ENCODE peak calls at places on chromosomes 11 and 22, in seven cellular contexts. D is ovary; H is stromal cell of bone marrow; V is GM04504; F is activated naive CD8-positive, alpha-beta T cell treated with anti-CD3 and anti-CD28 coated beads, Interleukin-2, amount 10 ng/mL, durations not matched to agents 7 days and 5 days; X is memory B cell; G is stimulated activated CD4-positive, alpha-beta T cell treated with anti-CD3 and anti-CD28 coated beads, Interleukin-2, amount 100 ng/mL, for 24 hours. B is an unnamed sample.

GRCh38 chr22:39518124-39518786 is 2.1 kb upstream of the ATF4 start:
- DNase-seq in D (no peak), H (no peak), V (no peak), F (no peak), X (no peak), G (no peak), B (no peak)

GRCh38 chr11:85685131-85685819 is 720 bp downstream of the CCDC89 start:
- DNase-seq in D (peak), H (no peak), V (no peak), F (no peak), X (no peak), G (no peak), B (no peak)

GRCh38 chr11:70034740-70035365 is 43.3 kb upstream of the ANO1 start:
- DNase-seq in D (no peak), H (no peak), V (no peak), F (no peak), X (no peak), G (no peak), B (no peak)

GRCh38 chr11:2535673-2536439 is 91.0 kb downstream of the KCNQ1 start:
- DNase-seq in D (peak), H (no peak), V (no peak), F (peak), X (no peak), G (no peak), B (no peak)

GRCh38 chr22:41048791-41049717 is 43.3 kb upstream of the EP300 start:
- DNase-seq in D (peak), H (peak), V (peak), F (no peak), X (no peak), G (no peak), B (peak)

GRCh38 chr22:46797355-46797754 is 34.9 kb downstream of the TBC1D22A start:
- DNase-seq in D (no peak), H (no peak), V (no peak), F (no peak), X (no peak), G (no peak), B (no peak)

GRCh38 chr22:27299181-27300085 is 502.1 kb downstream of the MN1 start:
- DNase-seq in D (peak), H (no peak), V (no peak), F (no peak), X (no peak), G (no peak), B (peak)

GRCh38 chr22:49975543-49976389 is 15.2 kb downstream of the PIM3 start:
- DNase-seq in D (no peak), H (no peak), V (no peak), F (peak), X (peak), G (peak), B (no peak)

GRCh38 chr11:130872961-130873360 is 43.3 kb downstream of the SNX19 start:
- DNase-seq in D (no peak), H (peak), V (peak), F (no peak), X (no peak), G (no peak), B (peak)

GRCh38 chr22:25494774-25495173 is 69.7 kb upstream of the GRK3 start:
- DNase-seq in D (no peak), H (no peak), V (no peak), F (no peak), X (no peak), G (no peak), B (no peak)

GRCh38 chr11:8671651-8672062 is 10.8 kb downstream of the TRIM66 start:
- DNase-seq in D (peak), H (no peak), V (no peak), F (no peak), X (no peak), G (no peak), B (peak)

GRCh38 chr11:8959546-8960166 is 4.6 kb downstream of the TMEM9B start:
- DNase-seq in D (no peak), H (peak), V (peak), F (no peak), X (no peak), G (no peak), B (peak)

GRCh38 chr11:13000721-13001120 is 8.4 kb upstream of the RASSF10 start:
- DNase-seq in D (no peak), H (no peak), V (no peak), F (no peak), X (no peak), G (no peak), B (peak)

GRCh38 chr11:128814856-128815705 is 52.0 kb downstream of the KCNJ1 start:
- DNase-seq in D (no peak), H (peak), V (peak), F (no peak), X (no peak), G (no peak), B (peak)

GRCh38 chr11:19160839-19161238 is 40.9 kb downstream of the CSRP3 start:
- DNase-seq in D (no peak), H (no peak), V (no peak), F (no peak), X (no peak), G (no peak), B (no peak)

GRCh38 chr11:17734986-17735822 is 623 bp downstream of the KCNC1 start:
- DNase-seq in D (peak), H (peak), V (peak), F (peak), X (no peak), G (peak), B (peak)